ENCODE peak calls at places on chromosomes 6 and 20, in eight cellular contexts. Y, X, C, B, Q, J, A and P are unnamed samples.

GRCh38 chr20:45781391-45781931 is 10.2 kb downstream of the WFDC3 start:
- DNase-seq in Y (peak), B (no peak), A (no peak), C (no peak), X (no peak), J (no peak), Q (no peak), P (no peak)

GRCh38 chr6:72290620-72291019 is 331.2 kb upstream of the KCNQ5 start:
- DNase-seq in Q (no peak), C (no peak), J (no peak), Y (no peak), X (no peak), B (peak), A (no peak), P (no peak)

GRCh38 chr20:42779216-42779615 is 410.5 kb downstream of the PTPRT start:
- DNase-seq in B (no peak), J (no peak), Q (no peak), A (no peak), X (no peak), C (no peak), Y (no peak), P (no peak)

GRCh38 chr6:49070411-49070810 is 392.6 kb downstream of the MMUT start:
- DNase-seq in B (no peak), Y (no peak), Q (no peak), X (no peak), A (no peak), C (no peak), J (no peak), P (no peak)

GRCh38 chr6:227074-227782 is 65.1 kb upstream of the DUSP22 start:
- DNase-seq in Q (peak), Y (no peak), X (no peak), C (no peak), A (no peak), J (no peak), B (no peak), P (no peak)

GRCh38 chr6:18503588-18504231 is 116.6 kb downstream of the RNF144B start:
- DNase-seq in Y (peak), Q (peak), J (peak), B (no peak), A (peak), C (no peak), X (peak), P (no peak)

GRCh38 chr6:75689576-75689975 is 59.5 kb upstream of the MYO6 start:
- DNase-seq in Q (no peak), Y (no peak), A (no peak), C (no peak), X (no peak), J (no peak), B (no peak), P (no peak)

GRCh38 chr20:3655032-3655405 is 8.2 kb downstream of the GFRA4 start:
- DNase-seq in Q (no peak), J (no peak), A (no peak), Y (no peak), X (no peak), C (no peak), B (no peak), P (no peak)

GRCh38 chr6:101231606-101232235 is 161.8 kb upstream of the GRIK2 start:
- DNase-seq in Q (no peak), B (no peak), A (no peak), X (no peak), Y (no peak), J (no peak), C (no peak), P (no peak)

GRCh38 chr20:36344517-36345132 is 38.5 kb downstream of the DLGAP4 start:
- DNase-seq in X (peak), A (peak), C (no peak), B (peak), J (peak), Y (peak), Q (peak), P (peak)

GRCh38 chr20:31602430-31602778 is 2.7 kb upstream of the ID1 start:
- DNase-seq in X (no peak), Q (no peak), B (no peak), C (no peak), J (no peak), A (no peak), Y (no peak), P (no peak)

GRCh38 chr20:34916774-34917354 is 38.7 kb downstream of the GSS start:
- DNase-seq in J (no peak), Y (no peak), Q (no peak), A (no peak), B (no peak), C (no peak), X (no peak), P (no peak)

GRCh38 chr20:58174708-58175287 is 53.7 kb downstream of the ANKRD60 start:
- DNase-seq in Y (no peak), X (no peak), C (no peak), B (no peak), J (no peak), A (no peak), Q (no peak), P (no peak)

GRCh38 chr6:147666254-147666653 is 157.8 kb downstream of the SAMD5 start:
- DNase-seq in Y (no peak), C (no peak), Q (no peak), B (no peak), A (no peak), X (no peak), J (no peak), P (no peak)

GRCh38 chr6:33139596-33140206 is 52.6 kb downstream of the COL11A2 start:
- DNase-seq in X (no peak), Q (no peak), Y (no peak), C (no peak), B (no peak), J (no peak), A (no peak), P (no peak)

GRCh38 chr6:149332602-149333311 is 15.2 kb downstream of the TAB2 start:
- DNase-seq in B (no peak), Q (no peak), A (no peak), X (no peak), Y (no peak), J (no peak), C (no peak), P (no peak)

GRCh38 chr20:2578430-2579192 is 42.2 kb downstream of the TMC2 start:
- DNase-seq in A (no peak), J (no peak), Y (no peak), C (no peak), X (no peak), Q (no peak), B (no peak), P (no peak)

GRCh38 chr20:37686762-37687477 is 6.9 kb upstream of the CTNNBL1 start:
- DNase-seq in J (no peak), C (no peak), B (no peak), X (no peak), A (no peak), Y (peak), Q (no peak), P (no peak)

GRCh38 chr6:168607272-168608112 is 166.5 kb downstream of the SMOC2 start:
- DNase-seq in C (no peak), Y (peak), Q (no peak), X (no peak), J (no peak), B (no peak), A (no peak), P (no peak)

GRCh38 chr20:7893019-7893730 is 47.1 kb downstream of the HAO1 start:
- DNase-seq in C (no peak), X (no peak), Q (no peak), A (no peak), J (no peak), Y (peak), B (no peak), P (no peak)

GRCh38 chr6:162736933-162737332 is 9.2 kb downstream of the PACRG start:
- DNase-seq in A (no peak), C (no peak), B (no peak), Y (no peak), Q (no peak), J (no peak), X (no peak), P (no peak)

GRCh38 chr6:163383912-163384311 is 30.6 kb upstream of the QKI start:
- DNase-seq in A (no peak), Q (no peak), Y (peak), C (no peak), J (no peak), B (no peak), X (no peak), P (no peak)

GRCh38 chr6:54135665-54136370 is 24.6 kb downstream of the MLIP start:
- DNase-seq in Q (no peak), B (no peak), X (no peak), C (no peak), Y (no peak), A (no peak), J (no peak), P (no peak)

GRCh38 chr6:132648356-132648755 is 10.6 kb downstream of the TAAR1 start:
- DNase-seq in X (no peak), B (no peak), Q (peak), C (no peak), J (no peak), A (no peak), Y (peak), P (no peak)

GRCh38 chr6:127026247-127026646 is 92.2 kb upstream of the RSPO3 start:
- DNase-seq in J (no peak), C (no peak), Y (peak), Q (no peak), B (no peak), X (no peak), A (no peak), P (no peak)

GRCh38 chr6:170605860-170606259 is 21.4 kb upstream of the PDCD2 start:
- DNase-seq in Q (no peak), A (no peak), Y (no peak), C (no peak), X (no peak), J (no peak), B (no peak), P (no peak)

GRCh38 chr6:157471077-157471686 is 90.2 kb downstream of the ZDHHC14 start:
- DNase-seq in B (no peak), Q (no peak), A (no peak), Y (no peak), X (no peak), J (no peak), C (no peak), P (peak)

GRCh38 chr20:8933391-8933807 is 135.5 kb upstream of the PLCB4 start:
- DNase-seq in B (no peak), Q (no peak), J (no peak), Y (no peak), C (no peak), A (no peak), X (no peak), P (no peak)

GRCh38 chr20:4949833-4950178 is 51.5 kb downstream of the SLC23A2 start:
- DNase-seq in A (peak), J (no peak), X (no peak), B (no peak), Y (peak), Q (peak), C (no peak), P (no peak)

GRCh38 chr6:53483423-53484353 is 61.2 kb downstream of the GCLC start:
- DNase-seq in Y (no peak), B (peak), C (no peak), A (peak), Q (peak), J (no peak), X (no peak), P (no peak)

GRCh38 chr6:33621396-33622388 is 570 bp downstream of the ITPR3 start:
- DNase-seq in C (peak), X (no peak), Y (no peak), Q (peak), J (no peak), B (peak), A (peak), P (peak)

GRCh38 chr6:30720738-30721197 is 616 bp downstream of the TUBB start:
- DNase-seq in B (peak), Y (no peak), C (peak), A (peak), X (peak), Q (peak), J (peak), P (no peak)

GRCh38 chr6:136627191-136627590 is 77.0 kb upstream of the MAP7 start:
- DNase-seq in Y (no peak), J (no peak), Q (no peak), X (no peak), C (no peak), A (no peak), B (no peak), P (no peak)

GRCh38 chr6:118285791-118286190 is 262.3 kb upstream of the PLN start:
- DNase-seq in J (no peak), Y (no peak), C (no peak), Q (no peak), X (no peak), B (no peak), A (no peak), P (no peak)

GRCh38 chr6:118284736-118285360 is 263.2 kb upstream of the PLN start:
- DNase-seq in Y (no peak), A (no peak), C (no peak), B (no peak), Q (no peak), J (no peak), X (no peak), P (no peak)

GRCh38 chr6:118283759-118284158 is 264.3 kb upstream of the PLN start:
- DNase-seq in J (peak), C (no peak), Y (peak), B (no peak), A (peak), Q (peak), X (peak), P (no peak)

GRCh38 chr6:118288355-118289124 is 259.6 kb upstream of the PLN start:
- DNase-seq in J (no peak), A (no peak), Q (no peak), C (no peak), B (no peak), Y (no peak), X (no peak), P (no peak)
- TF ChIP-seq CTCF in J (no peak), A (no peak), Q (peak), C (no peak), B (no peak), Y (no peak), X (no peak), P (no peak)

GRCh38 chr6:16334671-16335070 is 96.3 kb downstream of the GMPR start:
- DNase-seq in J (no peak), Q (no peak), C (no peak), A (peak), Y (peak), B (no peak), X (no peak), P (no peak)

GRCh38 chr6:16335176-16335575 is 96.8 kb downstream of the GMPR start:
- DNase-seq in J (no peak), X (no peak), Q (no peak), B (no peak), Y (no peak), A (no peak), C (no peak), P (no peak)

GRCh38 chr6:16332175-16332542 is 93.8 kb downstream of the GMPR start:
- DNase-seq in C (peak), J (peak), X (peak), B (peak), Y (peak), Q (peak), A (peak), P (peak)

GRCh38 chr6:16333580-16333979 is 95.2 kb downstream of the GMPR start:
- DNase-seq in Y (peak), Q (no peak), B (no peak), J (no peak), C (no peak), X (no peak), A (no peak), P (no peak)

DNA sequence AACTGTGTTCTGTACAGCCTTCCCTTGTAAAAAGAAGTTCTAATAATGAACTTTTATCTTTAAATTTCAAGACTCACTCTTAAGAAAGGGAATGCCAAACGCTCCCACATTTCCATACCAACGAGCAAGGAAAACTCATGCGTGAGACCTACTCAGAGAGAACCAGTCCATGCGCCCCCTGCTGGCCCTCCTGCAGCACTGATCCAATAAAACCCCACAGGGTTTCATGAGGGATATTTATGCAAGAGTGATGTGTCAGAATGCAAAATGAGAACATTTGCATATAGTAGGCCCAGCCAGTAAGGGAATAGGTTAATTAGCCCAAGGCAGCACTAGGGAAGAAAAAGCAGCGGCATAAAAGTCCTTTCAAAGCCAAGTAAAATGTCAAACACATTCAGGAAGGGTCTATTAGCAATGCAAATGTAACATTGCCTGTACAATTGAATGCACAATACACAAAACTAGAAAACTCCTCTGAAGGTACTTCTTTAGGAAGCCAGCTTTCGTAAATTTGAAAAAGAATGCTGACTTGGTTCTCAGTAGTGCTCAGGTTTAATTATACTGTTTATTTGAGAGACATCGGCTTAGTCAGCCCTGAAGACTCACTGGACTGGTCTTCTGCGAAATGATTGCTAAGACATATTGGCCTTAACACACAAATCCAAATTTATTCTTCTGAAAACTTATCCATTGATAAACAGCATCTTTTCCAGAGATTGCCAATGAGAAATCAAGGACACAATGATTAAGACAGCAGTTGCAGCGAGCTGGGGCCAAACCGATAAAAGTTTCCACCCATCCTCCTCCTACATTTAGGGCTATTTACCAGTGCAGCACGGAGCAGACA is 93.2 kb downstream of the GMPR start:
- DNase-seq in Q (peak), J (peak), A (peak), Y (peak), X (peak), B (peak), C (peak), P (peak)
- TF ChIP-seq CTCF in Q (peak), J (peak), A (peak), Y (peak), X (peak), B (peak), C (peak), P (peak)

GRCh38 chr6:108746411-108746810 is 101.8 kb upstream of the ARMC2 start:
- DNase-seq in C (no peak), X (no peak), Q (no peak), A (no peak), J (no peak), Y (peak), B (no peak), P (no peak)
- TF ChIP-seq CTCF in C (no peak), X (no peak), Q (no peak), A (no peak), J (no peak), Y (peak), B (no peak), P (no peak)

DNA sequence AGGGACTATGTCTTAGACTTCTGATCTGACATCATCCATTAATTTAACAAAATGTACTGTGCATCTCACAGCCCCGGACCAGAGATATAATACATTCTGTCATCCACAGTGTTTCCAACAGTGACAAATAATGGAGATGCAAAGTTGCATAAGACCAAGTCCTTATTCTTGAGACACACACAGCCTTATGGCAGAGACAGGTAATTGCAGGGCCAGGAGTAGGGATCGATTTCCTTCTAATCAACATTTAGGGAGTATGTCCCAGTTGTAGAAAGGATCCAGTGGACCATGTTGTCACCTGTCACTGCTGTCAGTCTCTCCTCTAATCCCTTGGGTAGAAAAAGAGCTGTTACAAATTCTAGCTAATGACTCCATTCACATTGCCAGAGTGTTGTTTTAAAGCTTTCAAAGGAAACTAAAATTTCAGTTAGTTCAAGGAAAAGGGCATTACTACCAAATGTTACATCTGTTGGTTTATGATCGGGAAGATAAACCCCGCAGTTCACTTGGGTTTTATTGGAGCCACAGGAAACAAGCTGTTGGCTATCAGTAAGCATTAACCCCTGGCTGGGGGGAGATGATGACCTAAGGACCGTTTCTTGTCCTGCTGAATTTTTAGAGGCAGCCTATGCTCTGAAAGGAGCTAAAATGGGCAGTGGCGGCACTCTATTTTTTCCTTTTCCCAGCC is 111.4 kb upstream of the ATXN1 start:
- DNase-seq in A (no peak), J (no peak), B (no peak), C (no peak), Y (no peak), Q (peak), X (no peak), P (no peak)
- TF ChIP-seq CTCF in A (no peak), J (no peak), B (no peak), C (no peak), Y (peak), Q (peak), X (no peak), P (no peak)

GRCh38 chr6:9783567-9783966 is 631.3 kb downstream of the TFAP2A start:
- DNase-seq in Q (peak), X (no peak), C (no peak), B (no peak), J (no peak), A (no peak), Y (no peak), P (no peak)

DNA sequence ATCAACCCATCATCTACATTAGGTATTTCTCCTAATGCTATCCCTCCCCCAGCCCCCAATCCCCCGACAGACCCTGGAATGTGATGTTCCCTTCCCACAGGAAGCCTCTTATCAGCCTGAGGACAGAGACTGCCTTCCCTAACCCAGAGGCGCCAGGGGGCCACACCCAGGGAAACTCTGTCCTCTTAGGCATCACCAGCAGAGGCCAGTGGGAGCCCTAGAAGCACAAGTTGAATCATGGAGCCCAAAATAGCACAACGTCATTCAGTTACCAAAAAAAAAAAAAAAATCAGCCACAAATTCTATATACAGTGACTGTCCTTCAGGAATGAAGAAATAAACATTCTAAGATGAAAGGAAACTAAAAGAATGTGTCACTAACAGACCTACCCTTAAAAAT is 625.7 kb downstream of the TFAP2A start:
- DNase-seq in Q (peak), Y (peak), A (no peak), J (no peak), C (no peak), B (no peak), X (no peak), P (no peak)
- TF ChIP-seq CTCF in Q (no peak), Y (peak), A (no peak), J (no peak), C (no peak), B (no peak), X (no peak), P (no peak)